ENCODE peak calls at places on chromosomes 5 and 9, in four cellular contexts. One of them, this sample, is unnamed.

GRCh38 chr5:150302301-150303069 is at the start of gene ARSI:
- DNase-seq in HEK293T: no peak
- DNase-seq in HTR-8/SVneo: peak
- DNase-seq in NCI-H1417: no peak
- DNase-seq in this sample: peak

GRCh38 chr5:143139585-143139984 is 263.9 kb downstream of the NR3C1 start:
- DNase-seq in HEK293T: no peak
- DNase-seq in HTR-8/SVneo: no peak
- DNase-seq in NCI-H1417: no peak
- DNase-seq in this sample: no peak

GRCh38 chr5:132011561-132012384 is at the start of gene ACSL6:
- DNase-seq in HEK293T: peak
- DNase-seq in HTR-8/SVneo: no peak
- DNase-seq in NCI-H1417: peak
- DNase-seq in this sample: peak

GRCh38 chr5:108930107-108930506 is 182.4 kb downstream of the FER start:
- DNase-seq in HEK293T: no peak
- DNase-seq in HTR-8/SVneo: no peak
- DNase-seq in NCI-H1417: no peak
- DNase-seq in this sample: no peak

GRCh38 chr5:134576386-134577021 is 51.0 kb downstream of the JADE2 start:
- DNase-seq in HEK293T: no peak
- DNase-seq in HTR-8/SVneo: no peak
- DNase-seq in NCI-H1417: no peak
- DNase-seq in this sample: no peak

GRCh38 chr9:111272571-111272970 is 57.5 kb downstream of the OR2K2 start:
- DNase-seq in HEK293T: no peak
- DNase-seq in HTR-8/SVneo: no peak
- DNase-seq in NCI-H1417: no peak
- DNase-seq in this sample: no peak

GRCh38 chr5:62791059-62791458 is 212.4 kb downstream of the LRRC70 start:
- DNase-seq in HEK293T: no peak
- DNase-seq in HTR-8/SVneo: no peak
- DNase-seq in NCI-H1417: peak
- DNase-seq in this sample: no peak

GRCh38 chr5:19270153-19270552 is 717.8 kb downstream of the CDH18 start:
- DNase-seq in HEK293T: no peak
- DNase-seq in HTR-8/SVneo: no peak
- DNase-seq in NCI-H1417: peak
- DNase-seq in this sample: no peak

GRCh38 chr5:172508471-172509404 is 54.4 kb upstream of the SH3PXD2B start:
- DNase-seq in HEK293T: no peak
- DNase-seq in HTR-8/SVneo: no peak
- DNase-seq in NCI-H1417: no peak
- DNase-seq in this sample: no peak

GRCh38 chr5:1281038-1281882 is 13.6 kb downstream of the TERT start:
- DNase-seq in HEK293T: no peak
- DNase-seq in HTR-8/SVneo: no peak
- DNase-seq in NCI-H1417: no peak
- DNase-seq in this sample: no peak

GRCh38 chr5:42666821-42667325 is 89.7 kb upstream of the CCDC152 start:
- DNase-seq in HEK293T: no peak
- DNase-seq in HTR-8/SVneo: no peak
- DNase-seq in NCI-H1417: no peak
- DNase-seq in this sample: no peak

GRCh38 chr5:169945831-169946261 is 34.4 kb downstream of the INSYN2B start:
- DNase-seq in HEK293T: no peak
- DNase-seq in HTR-8/SVneo: peak
- DNase-seq in NCI-H1417: no peak
- DNase-seq in this sample: peak

GRCh38 chr5:29379619-29380018 is 1813.9 kb upstream of the CDH6 start:
- DNase-seq in HEK293T: no peak
- DNase-seq in HTR-8/SVneo: no peak
- DNase-seq in NCI-H1417: no peak
- DNase-seq in this sample: no peak

GRCh38 chr9:81574399-81574798 is 114.9 kb downstream of the TLE1 start:
- DNase-seq in HEK293T: no peak
- DNase-seq in HTR-8/SVneo: no peak
- DNase-seq in NCI-H1417: no peak
- DNase-seq in this sample: no peak

GRCh38 chr5:109645591-109646236 is 44.0 kb upstream of the MAN2A1 start:
- DNase-seq in HEK293T: peak
- DNase-seq in HTR-8/SVneo: no peak
- DNase-seq in NCI-H1417: peak
- DNase-seq in this sample: no peak

GRCh38 chr9:3014164-3014563 is 170.3 kb upstream of the PUM3 start:
- DNase-seq in HEK293T: no peak
- DNase-seq in HTR-8/SVneo: no peak
- DNase-seq in NCI-H1417: no peak
- DNase-seq in this sample: no peak

GRCh38 chr5:133990396-133990795 is 14.4 kb downstream of the VDAC1 start:
- DNase-seq in HEK293T: no peak
- DNase-seq in HTR-8/SVneo: no peak
- DNase-seq in NCI-H1417: peak
- DNase-seq in this sample: no peak

GRCh38 chr5:60510663-60511062 is 189.3 kb downstream of the DEPDC1B start:
- DNase-seq in HEK293T: no peak
- DNase-seq in HTR-8/SVneo: no peak
- DNase-seq in NCI-H1417: no peak
- DNase-seq in this sample: no peak

GRCh38 chr5:864492-865167 is 13.8 kb upstream of the ZDHHC11 start:
- DNase-seq in HEK293T: no peak
- DNase-seq in HTR-8/SVneo: no peak
- DNase-seq in NCI-H1417: no peak
- DNase-seq in this sample: no peak

This sample was measured in RWPE1.